ENCODE peak calls at places on chromosomes 5 and 9, in six cellular contexts. One of them, this sample, is unnamed.

GRCh38 chr9:120755827-120756434 is 37.3 kb downstream of the FBXW2 start:
- DNase-seq in IMR-90: peak; percentile 34
- DNase-seq in H1: peak; percentile 85
- DNase-seq in neuronal stem cell: peak; percentile 71
- DNase-seq in mesenchymal stem cell: peak; percentile 60
- DNase-seq in mesendoderm: peak; percentile 57
- DNase-seq in this sample: peak; percentile 47

GRCh38 chr9:27943544-27943943 is 370.3 kb upstream of the C9orf72 start:
- DNase-seq in IMR-90: no peak
- DNase-seq in H1: no peak
- DNase-seq in neuronal stem cell: peak; percentile 9
- DNase-seq in mesenchymal stem cell: no peak
- DNase-seq in mesendoderm: peak; percentile 5
- DNase-seq in this sample: no peak

GRCh38 chr5:159337291-159337974 is 7.1 kb upstream of the IL12B start:
- DNase-seq in IMR-90: peak; percentile 73
- DNase-seq in H1: no peak
- DNase-seq in neuronal stem cell: no peak
- DNase-seq in mesenchymal stem cell: peak; percentile 48
- DNase-seq in mesendoderm: peak; percentile 12
- DNase-seq in this sample: peak; percentile 63

GRCh38 chr9:128394404-128395168 is 23.4 kb downstream of the URM1 start:
- DNase-seq in IMR-90: no peak
- DNase-seq in H1: no peak
- DNase-seq in neuronal stem cell: no peak
- DNase-seq in mesenchymal stem cell: no peak
- DNase-seq in mesendoderm: no peak
- DNase-seq in this sample: no peak

GRCh38 chr5:153626836-153627235 is 136.4 kb downstream of the GRIA1 start:
- DNase-seq in IMR-90: no peak
- DNase-seq in H1: no peak
- DNase-seq in neuronal stem cell: no peak
- DNase-seq in mesenchymal stem cell: no peak
- DNase-seq in mesendoderm: no peak
- DNase-seq in this sample: no peak

GRCh38 chr9:112421771-112422222 is 41.9 kb downstream of the HSDL2 start:
- DNase-seq in IMR-90: peak; percentile 48
- DNase-seq in H1: no peak
- DNase-seq in neuronal stem cell: no peak
- DNase-seq in mesenchymal stem cell: peak; percentile 22
- DNase-seq in mesendoderm: peak; percentile 19
- DNase-seq in this sample: no peak

GRCh38 chr9:99169982-99170761 is 51.6 kb downstream of the ALG2 start:
- DNase-seq in IMR-90: no peak
- DNase-seq in H1: no peak
- DNase-seq in neuronal stem cell: peak; percentile 69
- DNase-seq in mesenchymal stem cell: no peak
- DNase-seq in mesendoderm: peak; percentile 71
- DNase-seq in this sample: no peak

GRCh38 chr5:83095973-83096539 is 18.7 kb downstream of the XRCC4 start:
- DNase-seq in IMR-90: peak; percentile 88
- DNase-seq in H1: no peak
- DNase-seq in neuronal stem cell: no peak
- DNase-seq in mesenchymal stem cell: peak; percentile 85
- DNase-seq in mesendoderm: peak; percentile 53
- DNase-seq in this sample: peak; percentile 88

GRCh38 chr9:7118653-7119052 is 360.9 kb downstream of the KDM4C start:
- DNase-seq in IMR-90: no peak
- DNase-seq in H1: no peak
- DNase-seq in neuronal stem cell: no peak
- DNase-seq in mesenchymal stem cell: no peak
- DNase-seq in mesendoderm: peak; percentile 23
- DNase-seq in this sample: no peak

GRCh38 chr5:126614189-126614588 is 13.4 kb downstream of the PHAX start:
- DNase-seq in IMR-90: no peak
- DNase-seq in H1: peak; percentile 17
- DNase-seq in neuronal stem cell: no peak
- DNase-seq in mesenchymal stem cell: no peak
- DNase-seq in mesendoderm: no peak
- DNase-seq in this sample: no peak

GRCh38 chr5:132019857-132020555 is 8.5 kb upstream of the ACSL6 start:
- DNase-seq in IMR-90: no peak
- DNase-seq in H1: no peak
- DNase-seq in neuronal stem cell: no peak
- DNase-seq in mesenchymal stem cell: no peak
- DNase-seq in mesendoderm: no peak
- DNase-seq in this sample: peak; percentile 12

GRCh38 chr5:18048449-18048848 is 414.2 kb downstream of the TAF11L14 start:
- DNase-seq in IMR-90: no peak
- DNase-seq in H1: no peak
- DNase-seq in neuronal stem cell: no peak
- DNase-seq in mesenchymal stem cell: no peak
- DNase-seq in mesendoderm: no peak
- DNase-seq in this sample: no peak

GRCh38 chr9:127962278-127962677 is 18.5 kb downstream of the EEIG1 start:
- DNase-seq in IMR-90: no peak
- DNase-seq in H1: no peak
- DNase-seq in neuronal stem cell: no peak
- DNase-seq in mesenchymal stem cell: no peak
- DNase-seq in mesendoderm: no peak
- DNase-seq in this sample: no peak

GRCh38 chr9:92407818-92408217 is 3.4 kb upstream of the OGN start:
- DNase-seq in IMR-90: no peak
- DNase-seq in H1: no peak
- DNase-seq in neuronal stem cell: no peak
- DNase-seq in mesenchymal stem cell: no peak
- DNase-seq in mesendoderm: no peak
- DNase-seq in this sample: peak; percentile 18

GRCh38 chr5:140242099-140242498 is 60.8 kb downstream of the PFDN1 start:
- DNase-seq in IMR-90: no peak
- DNase-seq in H1: peak; percentile 65
- DNase-seq in neuronal stem cell: no peak
- DNase-seq in mesenchymal stem cell: no peak
- DNase-seq in mesendoderm: peak; percentile 63
- DNase-seq in this sample: no peak

GRCh38 chr5:168920019-168920813 is 341.0 kb upstream of the PANK3 start:
- DNase-seq in IMR-90: no peak
- DNase-seq in H1: no peak
- DNase-seq in neuronal stem cell: no peak
- DNase-seq in mesenchymal stem cell: no peak
- DNase-seq in mesendoderm: no peak
- DNase-seq in this sample: peak; percentile 60

GRCh38 chr9:91516061-91516460 is 92.4 kb upstream of the NFIL3 start:
- DNase-seq in IMR-90: no peak
- DNase-seq in H1: no peak
- DNase-seq in neuronal stem cell: no peak
- DNase-seq in mesenchymal stem cell: no peak
- DNase-seq in mesendoderm: no peak
- DNase-seq in this sample: no peak

GRCh38 chr9:36284226-36284625 is 26.0 kb upstream of the GNE start:
- DNase-seq in IMR-90: no peak
- DNase-seq in H1: no peak
- DNase-seq in neuronal stem cell: no peak
- DNase-seq in mesenchymal stem cell: no peak
- DNase-seq in mesendoderm: no peak
- DNase-seq in this sample: no peak

GRCh38 chr5:55578771-55579170 is 44.0 kb upstream of the PLPP1 start:
- DNase-seq in IMR-90: peak; percentile 48
- DNase-seq in H1: no peak
- DNase-seq in neuronal stem cell: no peak
- DNase-seq in mesenchymal stem cell: peak; percentile 43
- DNase-seq in mesendoderm: peak; percentile 74
- DNase-seq in this sample: peak; percentile 75

DNA sequence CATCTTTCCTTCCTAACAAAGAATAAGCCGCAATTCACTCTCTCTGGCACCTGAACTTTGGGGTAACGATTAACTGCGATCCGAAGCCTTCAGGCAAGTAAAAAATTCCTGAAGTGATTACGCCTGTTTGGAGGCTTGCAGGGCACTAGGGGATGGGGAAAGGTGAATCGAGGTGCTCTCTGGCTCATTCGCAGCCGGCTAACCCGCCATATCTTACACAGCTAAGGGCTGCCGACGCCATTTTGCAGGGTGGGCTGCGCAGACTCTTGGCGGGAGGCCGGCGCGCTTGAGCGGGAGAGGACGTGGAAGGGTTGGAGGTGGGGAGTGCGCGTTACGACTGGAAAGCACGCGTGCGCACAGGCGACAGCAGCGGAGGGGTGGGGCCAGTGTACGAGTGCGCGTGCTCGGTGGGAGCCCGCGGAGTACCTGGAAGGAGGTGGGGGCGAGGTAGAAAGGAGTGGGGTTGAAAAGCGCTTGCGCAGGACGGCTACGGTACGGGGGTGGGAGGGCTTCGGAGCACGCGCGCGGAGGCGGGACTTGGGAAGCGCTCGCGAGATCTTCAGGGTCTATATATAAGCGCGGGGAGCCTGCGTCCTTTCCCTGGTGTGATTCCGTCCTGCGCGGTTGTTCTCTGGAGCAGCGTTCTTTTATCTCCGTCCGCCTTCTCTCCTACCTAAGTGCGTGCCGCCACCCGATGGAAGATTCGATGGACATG is at the start of gene NPM1:
- DNase-seq in IMR-90: peak; percentile 98
- DNase-seq in H1: peak; percentile 95
- DNase-seq in neuronal stem cell: peak; percentile 97
- DNase-seq in mesenchymal stem cell: peak; percentile 98
- DNase-seq in mesendoderm: peak; percentile 99
- DNase-seq in this sample: peak; percentile 98
- H3K23ac ChIP-seq in IMR-90: peak within 1 kb of the TSS; percentile 99
- H3K23ac ChIP-seq in H1: no peak within 1 kb of the TSS
- H3K23ac ChIP-seq in neuronal stem cell: peak within 1 kb of the TSS; percentile 98
- H3K23ac ChIP-seq in mesenchymal stem cell: peak within 1 kb of the TSS; percentile 48
- H3K23ac ChIP-seq in mesendoderm: no peak within 1 kb of the TSS
- H3K23ac ChIP-seq in this sample: no peak within 1 kb of the TSS

GRCh38 chr9:125240649-125240999 is 519 bp downstream of the HSPA5 start:
- DNase-seq in IMR-90: no peak
- DNase-seq in H1: peak; percentile 47
- DNase-seq in neuronal stem cell: peak; percentile 23
- DNase-seq in mesenchymal stem cell: no peak
- DNase-seq in mesendoderm: peak; percentile 49
- DNase-seq in this sample: peak; percentile 56

GRCh38 chr9:125243792-125244260 is 2.7 kb upstream of the HSPA5 start:
- DNase-seq in IMR-90: no peak
- DNase-seq in H1: no peak
- DNase-seq in neuronal stem cell: no peak
- DNase-seq in mesenchymal stem cell: no peak
- DNase-seq in mesendoderm: no peak
- DNase-seq in this sample: no peak

GRCh38 chr9:125239631-125240597 is 1.2 kb downstream of the HSPA5 start:
- DNase-seq in IMR-90: no peak
- DNase-seq in H1: no peak
- DNase-seq in neuronal stem cell: no peak
- DNase-seq in mesenchymal stem cell: no peak
- DNase-seq in mesendoderm: no peak
- DNase-seq in this sample: peak; percentile 13

GRCh38 chr9:125241000-125241862 is at the start of gene HSPA5:
- DNase-seq in IMR-90: peak; percentile 100
- DNase-seq in H1: peak; percentile 99
- DNase-seq in neuronal stem cell: peak; percentile 99
- DNase-seq in mesenchymal stem cell: peak; percentile 100
- DNase-seq in mesendoderm: peak; percentile 100
- DNase-seq in this sample: peak; percentile 99

GRCh38 chr9:125241863-125242739 is 958 bp upstream of the HSPA5 start:
- DNase-seq in IMR-90: no peak
- DNase-seq in H1: no peak
- DNase-seq in neuronal stem cell: no peak
- DNase-seq in mesenchymal stem cell: no peak
- DNase-seq in mesendoderm: no peak
- DNase-seq in this sample: peak; percentile 36
- H3K23ac ChIP-seq in IMR-90: peak overlapping the region; percentile 87
- H3K23ac ChIP-seq in H1: no peak overlapping the region
- H3K23ac ChIP-seq in neuronal stem cell: peak overlapping the region; percentile 5
- H3K23ac ChIP-seq in mesenchymal stem cell: peak overlapping the region; percentile 56
- H3K23ac ChIP-seq in mesendoderm: no peak overlapping the region
- H3K23ac ChIP-seq in this sample: no peak overlapping the region

GRCh38 chr9:136023401-136024225 is 62.4 kb upstream of the UBAC1 start:
- DNase-seq in IMR-90: peak; percentile 81
- DNase-seq in H1: peak; percentile 43
- DNase-seq in neuronal stem cell: no peak
- DNase-seq in mesenchymal stem cell: no peak
- DNase-seq in mesendoderm: no peak
- DNase-seq in this sample: no peak
- H3K23ac ChIP-seq in IMR-90: peak overlapping the region; percentile 96
- H3K23ac ChIP-seq in H1: no peak overlapping the region
- H3K23ac ChIP-seq in neuronal stem cell: peak overlapping the region; percentile 89
- H3K23ac ChIP-seq in mesenchymal stem cell: no peak overlapping the region
- H3K23ac ChIP-seq in mesendoderm: no peak overlapping the region
- H3K23ac ChIP-seq in this sample: no peak overlapping the region

DNA sequence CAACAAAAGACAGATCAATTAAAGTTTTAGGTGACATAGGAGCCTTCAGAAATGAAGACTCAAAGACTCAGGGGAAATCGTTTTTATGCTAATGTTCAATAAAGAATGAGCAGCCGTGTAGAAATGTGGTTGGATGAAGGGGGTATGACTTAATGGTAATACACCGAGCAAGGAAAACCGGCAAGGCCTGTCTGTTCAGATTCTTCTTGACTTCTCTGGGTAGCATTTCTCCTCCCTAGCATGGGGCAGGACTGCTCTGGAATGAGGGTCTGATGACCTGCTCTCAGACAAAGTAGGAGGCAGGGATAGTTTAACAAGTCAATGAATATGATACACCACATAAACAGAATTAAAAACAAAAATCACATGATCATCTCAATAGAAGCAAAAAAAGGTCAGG is 487.4 kb downstream of the ZNF608 start:
- DNase-seq in IMR-90: no peak
- DNase-seq in H1: no peak
- DNase-seq in neuronal stem cell: no peak
- DNase-seq in mesenchymal stem cell: no peak
- DNase-seq in mesendoderm: no peak
- DNase-seq in this sample: peak; percentile 96
- H3K23ac ChIP-seq in IMR-90: no peak overlapping the region
- H3K23ac ChIP-seq in H1: no peak overlapping the region
- H3K23ac ChIP-seq in neuronal stem cell: no peak overlapping the region
- H3K23ac ChIP-seq in mesenchymal stem cell: no peak overlapping the region
- H3K23ac ChIP-seq in mesendoderm: no peak overlapping the region
- H3K23ac ChIP-seq in this sample: no peak overlapping the region

GRCh38 chr9:109117856-109118801 is 1.6 kb downstream of the TMEM245 start:
- DNase-seq in IMR-90: peak; percentile 89
- DNase-seq in H1: no peak
- DNase-seq in neuronal stem cell: no peak
- DNase-seq in mesenchymal stem cell: peak; percentile 96
- DNase-seq in mesendoderm: no peak
- DNase-seq in this sample: peak; percentile 38

GRCh38 chr9:109120204-109120789 is 550 bp upstream of the TMEM245 start:
- DNase-seq in IMR-90: no peak
- DNase-seq in H1: no peak
- DNase-seq in neuronal stem cell: no peak
- DNase-seq in mesenchymal stem cell: no peak
- DNase-seq in mesendoderm: peak; percentile 36
- DNase-seq in this sample: peak; percentile 69

GRCh38 chr9:109118802-109119438 is 827 bp downstream of the TMEM245 start:
- DNase-seq in IMR-90: peak; percentile 15
- DNase-seq in H1: peak; percentile 58
- DNase-seq in neuronal stem cell: peak; percentile 37
- DNase-seq in mesenchymal stem cell: peak; percentile 50
- DNase-seq in mesendoderm: peak; percentile 81
- DNase-seq in this sample: no peak

GRCh38 chr9:109121218-109121796 is 1.6 kb upstream of the TMEM245 start:
- DNase-seq in IMR-90: no peak
- DNase-seq in H1: no peak
- DNase-seq in neuronal stem cell: no peak
- DNase-seq in mesenchymal stem cell: no peak
- DNase-seq in mesendoderm: peak; percentile 42
- DNase-seq in this sample: no peak

GRCh38 chr9:109119439-109120203 is at the start of gene TMEM245:
- DNase-seq in IMR-90: peak; percentile 100
- DNase-seq in H1: peak; percentile 91
- DNase-seq in neuronal stem cell: peak; percentile 96
- DNase-seq in mesenchymal stem cell: peak; percentile 99
- DNase-seq in mesendoderm: peak; percentile 100
- DNase-seq in this sample: peak; percentile 97
- H3K23ac ChIP-seq in IMR-90: peak within 1 kb of the TSS; percentile 86
- H3K23ac ChIP-seq in H1: no peak within 1 kb of the TSS
- H3K23ac ChIP-seq in neuronal stem cell: peak within 1 kb of the TSS; percentile 86
- H3K23ac ChIP-seq in mesenchymal stem cell: peak within 1 kb of the TSS; percentile 99
- H3K23ac ChIP-seq in mesendoderm: peak within 1 kb of the TSS; percentile 86
- H3K23ac ChIP-seq in this sample: no peak within 1 kb of the TSS